ENCODE peak calls at places on chromosomes 16 and 17, in four cellular contexts. U, A, L and I are unnamed samples. For H3K9me3 and H3K36me3, the result is how much of the 10 kb centered on the place peaks cover.

GRCh38 chr17:12421646-12422306 is 243.9 kb upstream of the MYOCD start:
- DNase-seq in U (no peak), A (no peak), L (peak), I (no peak)

GRCh38 chr16:19524356-19524865 is 669 bp downstream of the CCP110 start:
- DNase-seq in U (no peak), A (no peak), L (peak), I (no peak)

GRCh38 chr17:50944902-50945720 is 79.0 kb upstream of the TOB1 start:
- DNase-seq in U (no peak), A (no peak), L (no peak), I (no peak)

GRCh38 chr16:78194948-78195347 is 95.5 kb downstream of the WWOX start:
- DNase-seq in U (no peak), A (no peak), L (no peak), I (no peak)

GRCh38 chr16:83928341-83929055 is 24.5 kb upstream of the OSGIN1 start:
- DNase-seq in U (no peak), A (no peak), L (peak), I (no peak)

GRCh38 chr17:73902416-73903181 is 258.4 kb upstream of the SDK2 start:
- DNase-seq in U (no peak), A (no peak), L (no peak), I (no peak)

GRCh38 chr17:27595208-27595607 is 35.8 kb upstream of the LGALS9 start:
- DNase-seq in U (no peak), A (no peak), L (no peak), I (no peak)

GRCh38 chr17:28703552-28704218 is 8.0 kb downstream of the PROCA1 start:
- DNase-seq in U (no peak), A (no peak), L (no peak), I (no peak)

GRCh38 chr17:2243953-2244352 is 59.6 kb downstream of the SMG6 start:
- DNase-seq in U (no peak), A (no peak), L (peak), I (no peak)

GRCh38 chr16:66961065-66961744 is at the start of gene CES3:
- DNase-seq in U (no peak), A (no peak), L (peak), I (peak)

GRCh38 chr17:48547839-48548686 is 3.2 kb upstream of the HOXB2 start:
- DNase-seq in U (no peak), A (no peak), L (peak), I (no peak)

GRCh38 chr17:7631398-7632380 is 1.8 kb downstream of the SHBG start:
- DNase-seq in U (no peak), A (no peak), L (no peak), I (no peak)

GRCh38 chr17:50056961-50057330 is 1.0 kb downstream of the ITGA3 start:
- DNase-seq in U (no peak), A (no peak), L (peak), I (peak)

GRCh38 chr16:75535211-75535843 is 581 bp downstream of the CHST5 start:
- DNase-seq in U (no peak), A (no peak), L (no peak), I (no peak)

GRCh38 chr16:17302620-17303019 is 168.1 kb downstream of the XYLT1 start:
- DNase-seq in U (no peak), A (no peak), L (no peak), I (no peak)

GRCh38 chr17:74485841-74486240 is 19.4 kb downstream of the CD300A start:
- DNase-seq in U (no peak), A (no peak), L (no peak), I (no peak)

GRCh38 chr17:63514974-63515373 is 8.2 kb upstream of the KCNH6 start:
- DNase-seq in U (no peak), A (no peak), L (no peak), I (no peak)

GRCh38 chr16:50810241-50810965 is 68.5 kb downstream of the CYLD start:
- DNase-seq in U (no peak), A (no peak), L (no peak), I (no peak)

GRCh38 chr17:60161598-60162330 is 12.0 kb downstream of the CA4 start:
- DNase-seq in U (no peak), A (no peak), L (no peak), I (no peak)

GRCh38 chr16:88640039-88640495 is 1.7 kb downstream of the IL17C start:
- DNase-seq in U (no peak), A (no peak), L (no peak), I (no peak)

GRCh38 chr16:11089504-11090124 is 145.2 kb downstream of the CLEC16A start:
- DNase-seq in U (no peak), A (no peak), L (peak), I (no peak)

GRCh38 chr17:8556074-8556473 is 74.5 kb downstream of the MYH10 start:
- DNase-seq in U (no peak), A (no peak), L (no peak), I (no peak)

GRCh38 chr17:80850817-80851216 is 140.8 kb upstream of the CHMP6 start:
- DNase-seq in U (no peak), A (no peak), L (no peak), I (no peak)

GRCh38 chr17:75549246-75550138 is 24.0 kb downstream of the LLGL2 start:
- DNase-seq in U (no peak), A (no peak), L (no peak), I (no peak)

GRCh38 chr17:59329558-59330313 is 1.7 kb upstream of the YPEL2 start:
- DNase-seq in U (peak), A (peak), L (peak), I (peak)

GRCh38 chr16:12583237-12583897 is 220.3 kb downstream of the CPPED1 start:
- DNase-seq in U (no peak), A (no peak), L (no peak), I (no peak)

GRCh38 chr16:66656547-66656946 is 40.0 kb downstream of the CMTM4 start:
- DNase-seq in U (no peak), A (no peak), L (no peak), I (no peak)

GRCh38 chr17:27321372-27321771 is 27.5 kb downstream of the WSB1 start:
- DNase-seq in U (no peak), A (no peak), L (no peak), I (no peak)

GRCh38 chr17:58531661-58532554 is 17.5 kb upstream of the MTMR4 start:
- DNase-seq in U (peak), A (peak), L (peak), I (peak)

GRCh38 chr16:66364959-66365306 is 1.6 kb upstream of the CDH5 start:
- DNase-seq in U (no peak), A (no peak), L (no peak), I (no peak)

GRCh38 chr16:89257757-89258465 is 40.4 kb downstream of the ZNF778 start:
- DNase-seq in U (no peak), A (no peak), L (no peak), I (no peak)

GRCh38 chr17:29622337-29623282 is at the start of gene CORO6:
- DNase-seq in U (peak), A (no peak), L (peak), I (peak)

GRCh38 chr17:38881600-38882191 is 11.8 kb downstream of the LASP1 start:
- DNase-seq in U (peak), A (peak), L (peak), I (peak)

GRCh38 chr16:70726869-70727494 is 41.1 kb upstream of the MTSS2 start:
- DNase-seq in U (peak), A (peak), L (no peak), I (no peak)

GRCh38 chr17:76738468-76738850 is 540 bp downstream of the MFSD11 start:
- DNase-seq in U (no peak), A (no peak), L (no peak), I (no peak)

GRCh38 chr16:10776280-10776679 is 32.6 kb downstream of the NUBP1 start:
- DNase-seq in U (no peak), A (no peak), L (no peak), I (no peak)

GRCh38 chr16:14667347-14668266 is 26.5 kb downstream of the PLA2G10 start:
- DNase-seq in U (no peak), A (no peak), L (no peak), I (no peak)
- H3K27ac ChIP-seq in U (no peak), A (no peak), L (no peak), I (no peak)

GRCh38 chr17:78293896-78294295 is 62.5 kb downstream of the TMEM235 start:
- DNase-seq in U (no peak), A (no peak), L (no peak), I (no peak)
- H3K9me3 ChIP-seq in U (under half), A (under half), L (under half), I (under half)

GRCh38 chr16:69115361-69115760 is 9.9 kb downstream of the HAS3 start:
- DNase-seq in U (no peak), A (no peak), L (no peak), I (no peak)
- H3K36me3 ChIP-seq in U (half or more), A (half or more), L (half or more), I (under half)

GRCh38 chr17:17874478-17874877 is 37.7 kb upstream of the SREBF1 start:
- DNase-seq in U (no peak), A (peak), L (peak), I (no peak)
- H3K27ac ChIP-seq in U (no peak), A (peak), L (no peak), I (no peak)

DNA sequence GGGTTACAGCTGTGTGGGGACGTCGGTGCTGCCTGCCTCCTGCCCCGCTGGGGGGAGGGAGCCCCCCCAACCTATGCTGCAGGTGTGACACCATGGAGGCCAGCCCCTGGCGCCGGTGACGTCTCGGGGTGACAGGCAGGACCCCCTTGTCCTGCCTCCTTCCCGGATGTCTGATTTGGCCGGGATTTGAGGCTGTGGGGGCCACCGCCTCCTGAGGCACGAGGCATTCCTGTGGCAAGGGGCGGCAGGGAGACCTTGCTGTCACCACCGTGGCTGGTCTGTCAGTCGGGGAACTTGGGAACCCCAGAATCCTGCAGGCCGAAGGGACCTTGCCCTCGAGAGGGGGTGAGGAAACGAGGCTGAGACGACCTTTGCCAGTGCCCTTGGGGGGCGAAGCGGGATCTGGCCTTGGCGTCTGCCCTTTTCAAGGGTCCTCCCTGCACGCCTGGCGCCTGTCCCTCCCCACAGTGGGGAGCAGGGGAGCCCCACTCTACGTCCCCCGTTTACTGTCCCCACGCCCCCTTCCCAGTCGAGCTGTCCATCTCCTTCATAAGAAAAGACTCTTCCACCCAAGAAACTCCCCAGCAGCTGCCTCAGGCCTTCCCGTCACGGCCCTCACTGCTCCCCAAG is 74.4 kb downstream of the METRNL start:
- DNase-seq in U (no peak), A (no peak), L (no peak), I (peak)
- H3K9me3 ChIP-seq in U (under half), A (under half), L (under half), I (under half)

GRCh38 chr17:4947411-4948165 is 742 bp downstream of the PFN1 start:
- DNase-seq in U (peak), A (peak), L (peak), I (peak)

GRCh38 chr17:4948166-4948996 is at the start of gene PFN1:
- DNase-seq in U (peak), A (peak), L (peak), I (peak)

GRCh38 chr17:4946312-4946976 is 1.9 kb downstream of the PFN1 start:
- DNase-seq in U (no peak), A (no peak), L (no peak), I (no peak)

GRCh38 chr17:4945944-4946280 is 2.4 kb downstream of the PFN1 start:
- DNase-seq in U (no peak), A (no peak), L (no peak), I (no peak)

GRCh38 chr17:4947010-4947410 is 1.3 kb downstream of the PFN1 start:
- DNase-seq in U (peak), A (no peak), L (no peak), I (no peak)
- H3K36me3 ChIP-seq in U (under half), A (under half), L (under half), I (under half)

GRCh38 chr17:44916059-44916780 is 920 bp upstream of the GFAP start:
- DNase-seq in U (no peak), A (no peak), L (no peak), I (no peak)
- H3K27ac ChIP-seq in U (peak), A (peak), L (no peak), I (no peak)